ENCODE peak calls at places on chromosomes 7 and 10, in four cellular contexts. K is A549, H is hepatocyte, S is astrocyte. R is an unnamed sample.

GRCh38 chr10:93573051-93573909 is 6.8 kb downstream of the FFAR4 start:
- DNase-seq in H (no peak), K (no peak), S (no peak), R (no peak)

GRCh38 chr7:110766874-110767273 is 324.1 kb upstream of the LRRN3 start:
- DNase-seq in K (no peak), H (no peak), S (no peak), R (no peak)

GRCh38 chr7:120741371-120742042 is 116.4 kb downstream of the TSPAN12 start:
- DNase-seq in S (no peak), H (no peak), K (no peak), R (no peak)

GRCh38 chr10:49292565-49293207 is 6.3 kb upstream of the C10orf71 start:
- DNase-seq in H (no peak), S (no peak), K (no peak), R (no peak)

GRCh38 chr10:109668137-109668536 is 255.2 kb downstream of the XPNPEP1 start:
- DNase-seq in S (no peak), H (no peak), K (no peak), R (no peak)

GRCh38 chr10:122164815-122165491 is 106.1 kb upstream of the BTBD16 start:
- DNase-seq in S (no peak), K (no peak), H (peak), R (no peak)

GRCh38 chr10:88379575-88379974 is 203.5 kb downstream of the RNLS start:
- DNase-seq in H (peak), K (no peak), S (peak), R (peak)

GRCh38 chr10:132710746-132711617 is 75.0 kb downstream of the NKX6-2 start:
- DNase-seq in S (no peak), K (no peak), H (no peak), R (no peak)

GRCh38 chr10:118991326-118991725 is 38.2 kb upstream of the NANOS1 start:
- DNase-seq in H (no peak), S (no peak), K (no peak), R (no peak)

GRCh38 chr7:124423863-124424262 is 341.7 kb downstream of the GPR37 start:
- DNase-seq in H (no peak), S (no peak), K (no peak), R (no peak)

GRCh38 chr10:5406918-5407317 is 2.3 kb upstream of the TUBAL3 start:
- DNase-seq in H (no peak), K (no peak), S (no peak), R (no peak)

GRCh38 chr7:114864278-114864677 is 57.6 kb upstream of the MDFIC start:
- DNase-seq in K (no peak), H (no peak), S (no peak), R (no peak)

GRCh38 chr10:79018591-79019011 is 50.2 kb upstream of the ZMIZ1 start:
- DNase-seq in K (no peak), H (no peak), S (peak), R (peak)

GRCh38 chr10:72353963-72354355 is 760 bp downstream of the DNAJB12 start:
- DNase-seq in K (peak), S (peak), H (peak), R (no peak)

GRCh38 chr10:95419399-95419798 is 128.6 kb upstream of the PDLIM1 start:
- DNase-seq in K (no peak), S (no peak), H (no peak), R (no peak)
- H3K27ac ChIP-seq in K (no peak), S (no peak), H (no peak), R (no peak)

GRCh38 chr7:45975367-45975766 is 54.3 kb upstream of the IGFBP3 start:
- DNase-seq in S (no peak), H (no peak), K (no peak), R (no peak)

GRCh38 chr7:45973725-45974532 is 52.9 kb upstream of the IGFBP3 start:
- DNase-seq in S (peak), H (no peak), K (no peak), R (no peak)

GRCh38 chr7:45975847-45976484 is 54.9 kb upstream of the IGFBP3 start:
- DNase-seq in K (no peak), S (no peak), H (no peak), R (no peak)

GRCh38 chr7:45976485-45976856 is 55.4 kb upstream of the IGFBP3 start:
- DNase-seq in H (no peak), K (no peak), S (no peak), R (no peak)

GRCh38 chr7:45974540-45975360 is 53.7 kb upstream of the IGFBP3 start:
- DNase-seq in S (no peak), K (no peak), H (no peak), R (no peak)
- H3K27ac ChIP-seq in S (no peak), K (peak), H (no peak), R (no peak)

DNA sequence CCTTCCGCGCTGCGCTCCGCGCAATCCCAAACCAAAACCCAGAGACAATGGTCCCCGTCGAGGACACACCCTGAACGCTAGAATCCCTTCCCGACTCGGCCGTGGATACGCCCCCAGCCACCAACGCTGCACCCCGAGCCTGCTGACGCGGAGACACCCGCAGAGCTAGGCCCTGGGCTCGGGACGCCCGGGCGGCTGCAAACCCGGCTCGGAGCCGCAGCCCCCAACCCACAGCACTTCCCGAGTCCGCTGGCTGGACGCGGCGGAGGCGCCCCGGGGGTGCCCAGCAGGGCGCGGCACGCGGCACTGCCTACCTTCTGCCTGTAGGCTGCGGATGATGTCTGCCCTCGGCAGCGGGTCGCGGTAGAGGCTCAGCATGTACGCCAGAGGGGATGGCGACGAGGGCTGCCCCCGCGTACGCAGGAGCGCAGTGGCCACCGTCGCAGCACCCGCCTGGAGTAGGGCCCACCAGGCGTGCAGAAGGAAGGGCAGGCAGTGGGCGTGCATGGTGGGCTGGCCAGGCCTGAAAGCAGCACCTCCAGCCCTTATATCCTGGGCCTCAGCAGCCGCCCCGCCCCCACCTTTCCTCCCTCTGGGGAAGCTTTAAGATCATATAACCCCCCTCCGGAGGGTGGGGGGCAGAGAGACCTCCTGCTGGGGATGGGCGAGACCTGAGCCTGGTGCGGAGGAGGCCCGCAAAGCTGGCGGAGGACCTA is at the start of gene NODAL:
- DNase-seq in H (no peak), S (no peak), K (no peak), R (no peak)
- H3K27ac ChIP-seq in H (no peak), S (no peak), K (no peak), R (no peak)

GRCh38 chr10:14423111-14423744 is 92.5 kb upstream of the FRMD4A start:
- DNase-seq in K (no peak), H (no peak), S (no peak), R (no peak)
- H3K27ac ChIP-seq in K (no peak), H (no peak), S (no peak), R (no peak)

DNA sequence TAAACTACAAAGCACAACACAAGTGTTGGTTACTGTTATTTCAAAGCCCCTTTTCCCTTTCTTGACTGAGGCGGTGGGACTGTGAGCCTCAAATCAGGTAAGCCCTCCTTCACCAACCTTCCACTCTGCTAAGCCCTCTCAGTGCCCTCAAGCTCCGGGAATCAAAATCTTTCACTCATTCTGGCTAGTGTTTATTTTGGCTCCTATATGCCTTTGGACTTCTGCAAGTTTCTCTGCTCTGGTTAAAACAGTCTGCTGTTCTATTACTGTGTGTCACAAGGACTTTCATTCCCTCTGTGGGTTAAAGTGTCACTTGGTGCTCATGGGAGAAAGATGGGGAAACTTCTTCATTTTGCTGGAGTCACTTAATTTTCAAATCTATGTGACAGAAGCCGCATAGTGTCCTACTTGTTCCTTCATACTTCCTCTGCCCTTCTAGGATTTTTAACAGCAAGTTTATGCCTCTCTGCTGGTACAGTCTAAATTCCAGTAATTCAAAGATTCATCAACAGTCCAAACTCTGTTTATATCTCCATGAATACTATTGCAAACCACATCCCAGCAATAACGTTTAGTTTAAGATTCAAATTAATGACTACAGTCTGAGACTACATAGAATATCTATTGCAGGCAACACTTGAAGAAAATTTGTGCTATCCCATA is 61.3 kb downstream of the CD36 start:
- DNase-seq in S (peak), H (no peak), K (no peak), R (no peak)
- H3K27ac ChIP-seq in S (no peak), H (no peak), K (peak), R (no peak)

DNA sequence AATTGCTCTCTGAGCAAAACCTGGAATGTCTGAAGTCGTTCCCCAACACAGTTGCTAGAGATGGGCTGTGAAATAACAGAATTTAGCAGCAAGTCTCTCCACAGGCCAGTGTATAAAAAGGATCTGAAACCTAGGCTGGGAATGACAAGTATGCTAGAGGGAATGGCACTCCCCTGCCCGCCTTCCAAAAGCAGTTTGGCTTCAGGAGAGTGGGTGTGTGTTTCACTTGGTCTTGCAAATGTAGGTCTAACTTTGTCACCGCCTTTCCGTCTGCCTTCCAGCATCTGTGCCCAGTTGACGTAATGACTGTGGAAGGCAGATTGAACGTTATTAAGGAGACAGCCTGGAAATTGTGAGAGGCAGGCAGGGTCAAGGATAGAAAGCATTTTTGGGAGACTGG is 18.0 kb upstream of the MTURN start:
- DNase-seq in S (peak), K (no peak), H (no peak), R (no peak)
- H3K27ac ChIP-seq in S (no peak), K (no peak), H (no peak), R (no peak)

R was measured in AG04450.